ENCODE peak calls at places on chromosomes 7 and 10, in eight cellular contexts. N is AG10803, O is esophagus muscularis mucosa, A is right lobe of liver, I is OCI-LY7, C is body of pancreas, G is GM12878, F is esophagus squamous epithelium. T is an unnamed sample.

GRCh38 chr10:129707406-129708388 is 240.7 kb downstream of the MGMT start:
- DNase-seq in N (peak; percentile 9), O (no peak), A (peak; percentile 52), I (no peak), C (no peak), G (no peak), F (no peak), T (peak; percentile 16)

GRCh38 chr7:158824028-158824427 is 5.3 kb downstream of the ESYT2 start:
- DNase-seq in N (no peak), O (peak; percentile 37), A (no peak), I (peak; percentile 19), C (no peak), G (peak; percentile 61), F (no peak), T (no peak)

GRCh38 chr7:27110163-27110976 is 7.9 kb upstream of the HOXA2 start:
- DNase-seq in N (peak; percentile 75), O (peak; percentile 90), A (no peak), I (no peak), C (no peak), G (no peak), F (no peak), T (no peak)

GRCh38 chr10:60955957-60956425 is 12.0 kb upstream of the RHOBTB1 start:
- DNase-seq in N (peak; percentile 66), O (no peak), A (no peak), I (no peak), C (no peak), G (no peak), F (no peak), T (no peak)

GRCh38 chr10:62467509-62467908 is 93.3 kb downstream of the ZNF365 start:
- DNase-seq in N (peak; percentile 23), O (no peak), A (no peak), I (no peak), C (no peak), G (no peak), F (no peak), T (no peak)

GRCh38 chr10:89080660-89081059 is 90.1 kb downstream of the FAS start:
- DNase-seq in N (no peak), O (no peak), A (no peak), I (no peak), C (no peak), G (no peak), F (no peak), T (no peak)

GRCh38 chr7:134702366-134703240 is 56.0 kb downstream of the BPGM start:
- DNase-seq in N (no peak), O (no peak), A (no peak), I (no peak), C (no peak), G (no peak), F (no peak), T (no peak)

GRCh38 chr7:126411032-126411820 is 841.5 kb downstream of the GRM8 start:
- DNase-seq in N (no peak), O (no peak), A (no peak), I (no peak), C (no peak), G (peak; percentile 11), F (no peak), T (no peak)

GRCh38 chr7:142001163-142001874 is 5.6 kb downstream of the MGAM start:
- DNase-seq in N (no peak), O (no peak), A (no peak), I (no peak), C (no peak), G (no peak), F (no peak), T (no peak)

GRCh38 chr7:142000244-142000643 is 4.6 kb downstream of the MGAM start:
- DNase-seq in N (no peak), O (no peak), A (no peak), I (no peak), C (no peak), G (no peak), F (no peak), T (no peak)

GRCh38 chr7:141999219-141999618 is 3.5 kb downstream of the MGAM start:
- DNase-seq in N (no peak), O (no peak), A (no peak), I (no peak), C (no peak), G (no peak), F (no peak), T (no peak)

GRCh38 chr7:142006577-142006976 is 10.9 kb downstream of the MGAM start:
- DNase-seq in N (no peak), O (no peak), A (no peak), I (no peak), C (no peak), G (no peak), F (no peak), T (no peak)

DNA sequence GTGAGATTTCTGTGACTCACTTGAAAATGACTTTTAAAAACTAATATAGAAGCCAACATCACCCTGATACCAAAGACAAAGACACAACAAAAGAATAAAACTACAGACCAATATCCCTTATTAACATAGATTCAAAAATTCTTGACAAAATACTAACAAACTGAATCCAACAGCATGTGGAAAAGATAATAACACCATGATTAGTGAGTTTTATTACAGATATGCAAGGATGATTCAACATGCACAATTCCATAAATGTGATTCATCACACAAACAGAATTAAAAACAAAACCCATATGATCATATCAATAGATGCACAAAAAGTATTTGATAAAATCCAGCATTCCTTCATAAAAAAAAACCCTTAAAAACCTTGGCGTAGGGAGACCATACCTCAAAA is 6.5 kb downstream of the MGAM start:
- DNase-seq in N (no peak), O (no peak), A (no peak), I (no peak), C (no peak), G (no peak), F (no peak), T (no peak)
- H3K4me3 ChIP-seq in N (no peak overlapping the region), O (no peak overlapping the region), A (no peak overlapping the region), I (no peak overlapping the region), C (no peak overlapping the region), G (no peak overlapping the region), F (no peak overlapping the region), T (no peak overlapping the region)

GRCh38 chr10:5968681-5969453 is 8.5 kb downstream of the IL15RA start:
- DNase-seq in N (no peak), O (no peak), A (peak; percentile 72), I (no peak), C (peak; percentile 55), G (no peak), F (no peak), T (peak; percentile 55)

GRCh38 chr10:5970527-5970926 is 6.8 kb downstream of the IL15RA start:
- DNase-seq in N (no peak), O (no peak), A (no peak), I (no peak), C (no peak), G (no peak), F (no peak), T (no peak)

GRCh38 chr10:5970066-5970465 is 7.3 kb downstream of the IL15RA start:
- DNase-seq in N (no peak), O (no peak), A (no peak), I (no peak), C (no peak), G (no peak), F (no peak), T (no peak)

GRCh38 chr10:5965266-5965665 is 12.1 kb downstream of the IL15RA start:
- DNase-seq in N (no peak), O (no peak), A (peak; percentile 78), I (no peak), C (peak; percentile 61), G (no peak), F (no peak), T (no peak)

DNA sequence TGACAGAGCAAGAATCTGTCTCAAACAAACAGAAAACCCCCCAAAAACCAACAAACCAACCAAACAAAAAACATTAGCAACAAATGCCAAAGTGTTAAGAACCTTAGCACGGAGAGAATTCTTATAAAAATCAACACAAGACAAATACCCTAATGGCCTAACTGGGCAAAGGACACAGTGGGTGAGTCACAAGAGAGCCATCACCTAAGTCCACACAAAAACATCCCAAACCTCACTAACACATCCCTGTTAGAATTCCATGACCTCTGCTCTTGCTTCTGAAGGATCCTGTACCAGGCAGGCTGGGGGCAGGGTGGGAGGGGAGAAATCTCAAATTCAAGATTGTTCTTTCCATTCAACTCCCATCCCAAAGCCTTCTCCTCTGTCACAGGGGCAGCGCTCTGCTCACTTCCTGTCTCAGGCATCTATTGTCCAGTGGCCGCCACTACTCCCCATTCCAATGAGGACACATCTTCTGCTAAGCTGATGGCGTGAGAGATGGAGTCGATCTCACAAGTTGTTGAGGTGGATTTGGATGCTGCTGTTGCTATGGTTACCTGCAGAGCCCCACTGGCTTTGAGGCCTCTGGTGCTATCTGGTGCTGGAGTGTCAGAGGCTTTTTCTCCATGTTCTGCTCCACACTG is 9.2 kb downstream of the IL15RA start:
- DNase-seq in N (no peak), O (peak; percentile 81), A (no peak), I (no peak), C (no peak), G (no peak), F (no peak), T (peak; percentile 54)
- H3K4me3 ChIP-seq in N (no peak overlapping the region), O (no peak overlapping the region), A (no peak overlapping the region), I (no peak overlapping the region), C (no peak overlapping the region), G (no peak overlapping the region), F (no peak overlapping the region), T (no peak overlapping the region)

DNA sequence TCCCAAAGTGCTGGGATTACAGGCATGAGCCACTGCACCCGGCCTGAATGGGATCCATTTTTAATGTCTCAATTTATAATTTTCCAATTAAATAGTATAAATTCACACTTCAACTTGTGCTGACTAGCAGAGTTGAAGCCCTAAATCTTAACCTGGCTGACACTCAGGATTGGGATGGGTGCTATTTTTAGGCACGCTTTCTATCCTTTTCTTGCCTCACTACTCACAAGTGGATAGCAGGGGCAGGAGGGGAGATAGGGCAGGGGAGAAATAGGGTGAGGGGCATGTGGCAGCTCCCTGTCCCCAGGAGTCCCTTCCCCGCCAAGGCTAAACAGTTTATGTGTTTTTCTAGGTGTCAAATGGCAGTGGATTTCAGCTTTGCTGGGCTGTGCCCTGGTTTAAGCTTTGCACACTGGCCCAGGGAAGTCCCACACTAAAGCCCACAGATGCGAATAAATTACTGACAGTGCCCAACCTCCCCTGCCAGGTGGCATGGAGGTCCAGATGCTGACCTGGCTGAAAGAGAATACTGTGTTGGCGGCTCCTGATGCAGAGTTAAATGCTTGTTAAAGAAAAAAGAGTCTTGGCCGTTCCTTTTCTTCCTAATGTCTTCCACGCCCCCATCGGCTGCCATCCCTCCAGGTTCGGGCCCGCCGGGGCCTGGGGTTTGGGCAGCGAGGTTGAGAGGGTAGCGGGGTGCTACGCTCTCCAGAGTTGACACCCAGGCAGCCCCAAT is 36.2 kb upstream of the EFCAB10 start:
- DNase-seq in N (no peak), O (no peak), A (no peak), I (no peak), C (no peak), G (no peak), F (no peak), T (no peak)
- H3K4me3 ChIP-seq in N (no peak overlapping the region), O (no peak overlapping the region), A (no peak overlapping the region), I (no peak overlapping the region), C (no peak overlapping the region), G (no peak overlapping the region), F (no peak overlapping the region), T (no peak overlapping the region)

DNA sequence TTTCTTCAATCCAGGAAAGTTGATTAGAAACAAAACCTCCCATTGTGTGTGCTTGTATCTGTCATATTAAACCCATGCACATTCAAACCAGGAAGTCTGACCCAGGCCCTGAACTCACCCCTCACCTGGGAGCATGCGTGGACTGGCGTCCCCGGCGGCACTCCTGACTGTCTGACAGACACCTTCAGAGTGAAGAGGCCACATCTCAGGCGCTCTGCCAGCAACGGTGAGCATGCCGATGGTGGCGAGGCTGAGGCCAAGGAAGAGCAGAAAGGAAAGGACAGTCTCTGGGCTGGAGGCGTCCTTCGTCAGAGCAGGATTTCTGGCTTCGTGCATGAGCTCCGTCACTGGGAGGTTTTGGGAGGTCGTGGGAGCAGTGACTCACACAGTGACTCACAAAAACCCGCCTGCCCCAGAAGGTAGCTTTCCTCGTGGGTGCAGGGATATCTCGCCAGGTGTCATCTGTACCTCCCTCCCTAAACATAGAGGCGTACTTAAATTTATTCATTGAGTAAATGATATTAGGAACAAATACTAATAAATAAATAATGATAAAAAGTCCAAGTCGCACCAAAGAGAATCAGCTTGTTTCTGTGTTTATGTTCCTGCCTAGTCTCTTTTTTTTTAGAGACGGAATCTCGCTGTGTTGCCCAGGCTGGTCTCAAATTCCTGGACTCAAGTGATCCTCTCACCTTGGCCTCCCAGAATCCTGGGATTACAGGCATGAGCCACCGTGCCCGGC is 13.5 kb downstream of the IQCE start:
- DNase-seq in N (no peak), O (no peak), A (no peak), I (no peak), C (no peak), G (no peak), F (no peak), T (no peak)
- H3K4me3 ChIP-seq in N (no peak overlapping the region), O (no peak overlapping the region), A (no peak overlapping the region), I (no peak overlapping the region), C (no peak overlapping the region), G (no peak overlapping the region), F (no peak overlapping the region), T (no peak overlapping the region)